ENCODE peak calls at places on chromosomes 4 and X, in five cellular contexts. A is BJ, R is AG04450, F is cardiac fibroblast, T is uterus. N is an unnamed sample.

GRCh38 chr4:127131527-127131926 is 501.2 kb upstream of the INTU start:
- DNase-seq in T (no peak), A (no peak), F (no peak), R (no peak), N (no peak)

GRCh38 chr4:64068096-64068495 is 341.2 kb downstream of the TECRL start:
- DNase-seq in R (no peak), A (no peak), F (no peak), T (no peak), N (no peak)

GRCh38 chrX:47264507-47265173 is 31.8 kb downstream of the USP11 start:
- DNase-seq in F (peak), R (no peak), T (no peak), A (no peak), N (no peak)

GRCh38 chr4:76305971-76306881 is at the start of gene STBD1:
- DNase-seq in R (peak), F (peak), T (peak), A (no peak), N (peak)

GRCh38 chrX:39174761-39175417 is 373.6 kb downstream of the MID1IP1 start:
- DNase-seq in T (peak), A (no peak), F (no peak), R (no peak), N (peak)

GRCh38 chrX:115487608-115488007 is 73.4 kb upstream of the PLS3 start:
- DNase-seq in R (no peak), A (no peak), T (no peak), F (no peak), N (no peak)

GRCh38 chrX:110004210-110004609 is 1.3 kb downstream of the TMEM164 start:
- DNase-seq in T (no peak), R (no peak), F (no peak), A (no peak), N (no peak)

GRCh38 chrX:56089376-56089775 is 142.8 kb upstream of the KLF8 start:
- DNase-seq in F (no peak), A (no peak), T (no peak), R (no peak), N (no peak)

GRCh38 chr4:8110071-8110986 is 48.3 kb downstream of the ABLIM2 start:
- DNase-seq in F (peak), R (no peak), T (no peak), A (no peak), N (no peak)

GRCh38 chrX:153319295-153319694 is 2.3 kb downstream of the PNMA6F start:
- DNase-seq in A (no peak), R (no peak), T (no peak), F (no peak), N (no peak)

GRCh38 chrX:30310429-30311206 is 1.4 kb upstream of the NR0B1 start:
- DNase-seq in T (no peak), A (no peak), F (no peak), R (no peak), N (no peak)

GRCh38 chrX:30304866-30305265 is 4.3 kb downstream of the NR0B1 start:
- DNase-seq in T (no peak), A (no peak), R (no peak), F (no peak), N (no peak)

GRCh38 chrX:30307466-30307865 is 1.7 kb downstream of the NR0B1 start:
- DNase-seq in F (no peak), A (no peak), T (no peak), R (no peak), N (no peak)

GRCh38 chrX:30309139-30309571 is at the start of gene NR0B1:
- DNase-seq in A (no peak), F (no peak), T (no peak), R (no peak), N (no peak)

DNA sequence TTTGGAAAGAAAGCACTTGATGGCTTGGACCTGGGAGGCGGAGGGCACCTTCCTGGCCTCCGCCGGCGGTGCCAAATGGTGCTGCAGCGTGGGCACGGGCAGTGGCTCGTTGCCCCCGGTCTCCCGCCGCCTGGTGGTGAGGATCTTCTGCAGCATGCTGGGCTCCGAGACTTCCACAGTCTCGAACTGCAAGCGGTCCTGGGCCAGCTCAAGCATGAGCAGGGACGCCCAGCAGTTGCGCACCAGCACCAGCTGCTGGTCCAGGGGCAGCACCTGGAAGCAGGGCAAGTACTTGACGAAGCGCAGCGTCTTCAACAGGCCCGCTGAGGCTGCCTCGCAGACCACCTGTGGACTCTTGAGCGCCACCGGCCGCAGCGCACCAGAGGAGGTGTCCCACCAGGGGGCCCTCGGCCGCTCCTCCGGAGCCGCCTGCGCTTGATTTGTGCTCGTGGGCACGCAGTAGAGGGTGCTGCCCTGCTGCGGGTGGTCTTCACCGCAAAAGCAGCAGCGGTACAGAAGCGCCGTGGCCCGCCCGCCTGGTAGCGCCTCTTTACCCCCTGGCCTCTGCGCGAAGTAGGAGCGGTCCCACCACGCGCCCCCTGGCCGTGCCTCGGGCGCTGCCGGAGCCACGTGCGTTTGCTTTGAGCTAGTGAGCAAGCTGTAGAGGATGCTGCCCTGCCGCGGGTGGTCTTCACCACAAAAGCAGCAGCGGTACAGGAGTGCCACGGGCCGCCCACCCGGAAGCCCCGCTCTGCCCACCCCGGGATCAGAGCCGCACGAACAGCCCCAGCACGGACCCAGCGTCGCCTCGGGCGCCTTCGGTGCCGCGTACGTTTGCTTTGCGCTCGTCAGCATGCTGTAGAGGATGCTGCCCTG is 689 bp downstream of the NR0B1 start:
- DNase-seq in F (no peak), A (no peak), R (no peak), T (no peak), N (no peak)
- H3K4me3 ChIP-seq in F (peak), A (peak), R (peak), T (no peak), N (peak)

GRCh38 chrX:28586891-28587635 is at the start of gene IL1RAPL1:
- DNase-seq in A (peak), F (peak), R (peak), T (no peak), N (peak)

GRCh38 chrX:28589048-28589447 is 1.8 kb downstream of the IL1RAPL1 start:
- DNase-seq in F (no peak), T (no peak), A (no peak), R (no peak), N (no peak)

GRCh38 chrX:28586291-28586690 is 955 bp upstream of the IL1RAPL1 start:
- DNase-seq in T (peak), R (peak), F (peak), A (no peak), N (peak)

GRCh38 chrX:28591542-28591941 is 4.3 kb downstream of the IL1RAPL1 start:
- DNase-seq in F (no peak), T (no peak), A (no peak), R (no peak), N (no peak)

DNA sequence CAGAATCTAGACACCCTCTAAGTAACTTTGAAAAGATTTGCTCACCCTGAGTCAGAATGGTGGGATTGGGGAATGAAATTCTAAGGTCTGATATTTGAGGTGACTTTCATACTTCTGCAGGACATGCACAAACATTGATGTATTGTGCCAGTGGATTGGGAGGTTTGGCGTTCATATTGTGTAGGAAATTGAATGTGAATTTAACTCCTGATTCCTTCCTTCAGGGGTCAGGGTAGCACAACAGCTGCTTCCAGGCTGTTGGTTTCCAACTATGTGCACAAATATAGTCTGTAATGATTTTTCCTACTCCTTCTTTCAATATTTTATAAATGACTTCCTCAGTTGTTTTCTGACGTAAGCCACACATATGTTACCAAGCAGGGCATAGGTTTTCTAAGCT is 3.1 kb downstream of the IL1RAPL1 start:
- DNase-seq in T (no peak), F (no peak), A (no peak), R (no peak), N (peak)
- TF ChIP-seq CTCF in T (no peak), F (no peak), A (no peak), R (peak), N (peak)

GRCh38 chr4:112523008-112523440 is 7.0 kb upstream of the NEUROG2 start:
- DNase-seq in F (peak), T (no peak), A (no peak), R (no peak), N (peak)
- H3K4me3 ChIP-seq in F (no peak), T (no peak), A (no peak), R (peak), N (peak)

GRCh38 chrX:57528670-57529255 is 63.0 kb upstream of the ZXDB start:
- DNase-seq in A (no peak), R (no peak), F (peak), T (no peak), N (peak)
- TF ChIP-seq CTCF in A (peak), R (peak), F (peak), T (no peak), N (peak)

DNA sequence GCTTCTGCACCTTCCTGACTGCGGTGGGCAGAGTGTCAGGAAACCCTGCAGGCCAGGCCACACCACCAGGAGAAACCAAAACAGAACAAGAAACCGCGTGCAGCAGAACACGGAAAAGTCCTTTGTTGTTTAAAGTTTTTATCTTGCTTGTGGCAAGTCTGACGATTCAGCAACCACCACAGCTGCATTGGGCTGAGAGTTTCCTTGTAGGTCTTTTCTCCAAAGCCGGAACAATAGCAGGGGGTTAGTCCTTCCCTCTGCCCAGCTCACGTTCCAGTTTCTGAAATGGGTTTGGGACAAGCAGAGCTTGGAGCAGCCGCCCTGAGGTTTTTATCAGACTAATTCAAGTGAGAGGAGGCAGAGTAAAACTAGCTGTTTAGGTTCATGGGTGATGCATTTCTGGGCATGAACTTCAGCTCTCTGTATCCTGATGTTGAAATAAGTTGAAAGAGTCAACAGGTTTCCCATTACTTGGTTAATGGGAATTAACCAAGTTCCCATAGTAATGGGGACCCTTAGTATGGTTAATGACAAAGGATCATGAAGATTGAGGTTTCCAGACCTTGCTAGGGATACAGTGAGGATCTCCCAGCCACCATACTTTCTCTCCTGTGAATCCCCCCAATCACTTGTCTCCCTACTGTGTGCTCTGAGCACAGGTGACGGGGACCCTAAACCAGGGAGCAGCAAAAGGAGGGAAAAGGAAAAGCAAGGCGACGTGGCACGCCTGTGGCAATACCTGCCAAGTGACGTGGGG is 217.0 kb downstream of the PTTG2 start:
- DNase-seq in F (peak), T (no peak), A (no peak), R (no peak), N (peak)
- H3K4me3 ChIP-seq in F (no peak), T (no peak), A (no peak), R (no peak), N (no peak)

GRCh38 chr4:106687026-106687425 is 318.4 kb upstream of the GIMD1 start:
- DNase-seq in T (no peak), F (peak), R (no peak), A (no peak), N (peak)
- TF ChIP-seq CTCF in T (no peak), F (no peak), R (no peak), A (no peak), N (no peak)

DNA sequence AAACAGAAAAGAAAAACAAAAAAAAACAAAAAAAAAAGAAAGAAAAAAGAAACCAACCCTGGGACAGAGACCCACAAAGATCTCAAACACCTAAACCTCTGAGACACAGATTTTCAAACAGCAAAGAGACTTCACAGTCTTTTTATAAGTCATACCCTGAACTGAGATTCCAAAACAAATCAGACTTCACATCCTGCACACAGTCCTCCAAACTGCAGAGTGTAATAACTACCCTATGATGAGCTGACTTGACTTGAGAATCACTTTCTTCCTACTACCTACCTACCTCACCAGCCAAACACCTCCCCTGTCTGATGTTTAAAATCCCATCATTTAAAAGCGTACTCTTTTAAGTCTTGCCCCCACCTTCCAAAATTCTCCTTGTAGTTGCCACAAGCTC is 25.2 kb upstream of the GLOD5 start:
- DNase-seq in T (no peak), R (no peak), A (no peak), F (no peak), N (no peak)
- H3K4me3 ChIP-seq in T (no peak), R (no peak), A (peak), F (no peak), N (peak)

DNA sequence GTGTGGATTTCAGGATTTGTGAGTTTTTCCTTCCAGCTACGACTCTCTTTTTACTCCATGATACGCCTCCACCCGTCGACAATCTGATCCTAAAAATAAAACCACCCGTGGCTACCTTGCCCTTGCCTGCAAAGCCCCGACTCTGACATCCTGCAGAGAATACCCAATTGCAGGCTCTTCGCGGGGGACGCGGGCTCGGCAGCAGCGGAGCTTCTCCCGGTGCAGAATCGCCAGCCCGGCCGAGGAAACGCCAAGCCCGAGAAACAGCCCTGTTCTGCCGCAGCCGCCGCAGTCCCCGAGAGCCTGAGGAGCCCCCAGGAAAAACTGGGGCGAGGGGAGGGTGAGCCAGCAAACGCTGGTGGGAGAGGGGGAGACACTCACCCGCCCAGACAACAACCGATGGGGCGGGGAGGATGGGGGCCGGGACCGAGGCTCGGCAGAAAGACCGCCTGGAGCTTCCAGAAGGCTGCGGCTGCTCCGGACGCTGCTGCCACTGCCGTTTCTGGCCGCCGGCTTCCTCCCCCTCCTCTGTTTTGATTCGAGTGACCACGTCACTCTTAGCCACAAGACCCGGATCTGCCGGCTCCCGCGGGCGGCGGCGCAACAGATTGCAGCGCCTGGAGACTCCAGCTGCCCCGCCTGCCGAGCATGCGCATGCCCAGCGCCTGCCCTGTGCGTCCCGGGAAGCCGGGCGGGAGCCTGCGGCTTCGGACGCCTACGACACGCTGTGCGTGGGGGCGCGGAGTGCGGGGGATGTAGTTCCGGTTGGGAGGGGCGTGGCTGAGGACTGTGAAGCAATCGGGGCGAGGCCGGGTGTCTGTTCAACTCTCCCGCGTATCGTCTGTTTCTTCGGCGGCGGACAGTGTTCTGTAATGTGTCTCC is at the start of gene SMIM14:
- DNase-seq in T (peak), A (peak), F (peak), R (peak), N (peak)
- TF ChIP-seq CTCF in T (no peak), A (no peak), F (no peak), R (no peak), N (no peak)

GRCh38 chr4:161828061-161828460 is 335.7 kb downstream of the FSTL5 start:
- DNase-seq in T (no peak), R (no peak), F (no peak), A (no peak), N (no peak)
- H3K4me3 ChIP-seq in T (no peak), R (no peak), F (no peak), A (no peak), N (no peak)

N was measured in fibroblast of the aortic adventitia.